ENCODE peak calls at places on chromosomes 2 and 18, in eight cellular contexts. Y is HAP-1; R is CD8-positive, alpha-beta T cell; A is BJ; J is CD4-positive, CD25-positive, alpha-beta regulatory T cell; M is breast epithelium; X is suprapubic skin; G is small intestine. L is an unnamed sample. For H3K27me3, the result is how much of the 10 kb centered on the place peaks cover.

GRCh38 chr2:105895995-105896764 is 151.5 kb downstream of the NCK2 start:
- DNase-seq in Y (no peak), R (peak), A (no peak), J (no peak), M (peak), X (no peak), G (no peak), L (no peak)

GRCh38 chr18:47996091-47996541 is 65.7 kb upstream of the SMAD2 start:
- DNase-seq in Y (peak), R (no peak), A (no peak), J (no peak), M (no peak), X (no peak), G (no peak), L (no peak)

GRCh38 chr18:22228930-22229329 is 59.5 kb downstream of the GATA6 start:
- DNase-seq in Y (no peak), R (no peak), A (no peak), J (no peak), M (no peak), X (no peak), G (no peak), L (no peak)

GRCh38 chr2:224847961-224848850 is 132.0 kb upstream of the CCDC195 start:
- DNase-seq in Y (no peak), R (no peak), A (no peak), J (no peak), M (peak), X (no peak), G (peak), L (peak)

GRCh38 chr2:47660167-47660566 is 122.8 kb upstream of the MSH6 start:
- DNase-seq in Y (no peak), R (no peak), A (no peak), J (no peak), M (no peak), X (no peak), G (no peak), L (no peak)

GRCh38 chr2:19541884-19542283 is 183.5 kb upstream of the OSR1 start:
- DNase-seq in Y (no peak), R (no peak), A (no peak), J (no peak), M (no peak), X (no peak), G (no peak), L (no peak)

GRCh38 chr18:55694291-55694690 is 106.3 kb upstream of the TCF4 start:
- DNase-seq in Y (no peak), R (no peak), A (no peak), J (no peak), M (no peak), X (no peak), G (no peak), L (no peak)

GRCh38 chr2:26455037-26455800 is 22.7 kb downstream of the OTOF start:
- DNase-seq in Y (no peak), R (no peak), A (no peak), J (no peak), M (no peak), X (no peak), G (no peak), L (no peak)

GRCh38 chr2:98454500-98455235 is 10.0 kb downstream of the INPP4A start:
- DNase-seq in Y (no peak), R (no peak), A (no peak), J (no peak), M (no peak), X (no peak), G (peak), L (peak)

GRCh38 chr2:50694798-50695197 is 337.1 kb downstream of the NRXN1 start:
- DNase-seq in Y (no peak), R (no peak), A (no peak), J (no peak), M (no peak), X (no peak), G (no peak), L (no peak)

GRCh38 chr2:164868563-164869419 is 27.2 kb upstream of the COBLL1 start:
- DNase-seq in Y (no peak), R (no peak), A (no peak), J (no peak), M (no peak), X (no peak), G (no peak), L (no peak)

GRCh38 chr2:195818521-195818920 is 161.5 kb downstream of the SLC39A10 start:
- DNase-seq in Y (no peak), R (no peak), A (peak), J (no peak), M (no peak), X (no peak), G (no peak), L (no peak)

GRCh38 chr2:10269291-10269690 is 33.4 kb upstream of the HPCAL1 start:
- DNase-seq in Y (no peak), R (no peak), A (no peak), J (no peak), M (no peak), X (no peak), G (no peak), L (no peak)

GRCh38 chr2:67340118-67341011 is 56.8 kb upstream of the ETAA1 start:
- DNase-seq in Y (no peak), R (no peak), A (no peak), J (no peak), M (no peak), X (no peak), G (no peak), L (no peak)

GRCh38 chr2:101305492-101306123 is 2.9 kb downstream of the RNF149 start:
- DNase-seq in Y (peak), R (no peak), A (no peak), J (no peak), M (no peak), X (no peak), G (peak), L (no peak)

GRCh38 chr2:106070181-106070580 is 123.9 kb downstream of the UXS1 start:
- DNase-seq in Y (no peak), R (no peak), A (no peak), J (no peak), M (no peak), X (no peak), G (no peak), L (peak)

GRCh38 chr2:28842042-28842441 is 28.1 kb downstream of the TRMT61B start:
- DNase-seq in Y (no peak), R (no peak), A (no peak), J (no peak), M (no peak), X (no peak), G (no peak), L (no peak)

GRCh38 chr2:232170391-232170790 is 208.2 kb upstream of the ALPP start:
- DNase-seq in Y (no peak), R (no peak), A (no peak), J (no peak), M (no peak), X (no peak), G (no peak), L (no peak)

GRCh38 chr2:170707821-170708795 is 7.0 kb upstream of the SP5 start:
- DNase-seq in Y (no peak), R (no peak), A (no peak), J (no peak), M (no peak), X (no peak), G (no peak), L (peak)

GRCh38 chr2:155747531-155747930 is 585.0 kb downstream of the NR4A2 start:
- DNase-seq in Y (no peak), R (no peak), A (no peak), J (no peak), M (no peak), X (no peak), G (no peak), L (no peak)

GRCh38 chr2:238097201-238097987 is 2.7 kb upstream of the ESPNL start:
- DNase-seq in Y (no peak), R (no peak), A (no peak), J (no peak), M (peak), X (peak), G (no peak), L (no peak)

GRCh38 chr2:63658176-63658968 is 69.6 kb downstream of the MDH1 start:
- DNase-seq in Y (no peak), R (no peak), A (no peak), J (no peak), M (no peak), X (no peak), G (no peak), L (no peak)

GRCh38 chr2:165725421-165725820 is 68.6 kb downstream of the GALNT3 start:
- DNase-seq in Y (no peak), R (no peak), A (peak), J (no peak), M (no peak), X (no peak), G (no peak), L (no peak)

GRCh38 chr2:54306561-54306960 is 50.5 kb upstream of the TSPYL6 start:
- DNase-seq in Y (no peak), R (no peak), A (no peak), J (no peak), M (no peak), X (no peak), G (no peak), L (no peak)

GRCh38 chr2:27833931-27834330 is 56.3 kb downstream of the RBKS start:
- DNase-seq in Y (no peak), R (no peak), A (no peak), J (no peak), M (no peak), X (no peak), G (no peak), L (no peak)

GRCh38 chr18:36187826-36188721 is 777 bp downstream of the MOCOS start:
- DNase-seq in Y (no peak), R (no peak), A (no peak), J (no peak), M (no peak), X (peak), G (peak), L (no peak)
- H3K27me3 ChIP-seq in Y (under half), R (under half), A (under half), J (under half), M (under half), X (under half), G (under half), L (under half)

GRCh38 chr18:62324355-62324828 is 718 bp upstream of the TNFRSF11A start:
- DNase-seq in Y (no peak), R (no peak), A (no peak), J (no peak), M (no peak), X (no peak), G (no peak), L (no peak)
- H3K27me3 ChIP-seq in Y (under half), R (under half), A (under half), J (under half), M (under half), X (under half), G (under half), L (under half)

GRCh38 chr18:33579868-33580205 is 1.8 kb downstream of the ASXL3 start:
- DNase-seq in Y (no peak), R (no peak), A (no peak), J (no peak), M (no peak), X (no peak), G (peak), L (no peak)
- H3K27me3 ChIP-seq in Y (half or more), R (under half), A (under half), J (under half), M (under half), X (under half), G (under half), L (under half)

GRCh38 chr2:784753-785152 is 107.5 kb upstream of the TMEM18 start:
- DNase-seq in Y (peak), R (no peak), A (no peak), J (no peak), M (no peak), X (no peak), G (no peak), L (no peak)
- H3K27me3 ChIP-seq in Y (under half), R (under half), A (under half), J (under half), M (under half), X (under half), G (under half), L (under half)

DNA sequence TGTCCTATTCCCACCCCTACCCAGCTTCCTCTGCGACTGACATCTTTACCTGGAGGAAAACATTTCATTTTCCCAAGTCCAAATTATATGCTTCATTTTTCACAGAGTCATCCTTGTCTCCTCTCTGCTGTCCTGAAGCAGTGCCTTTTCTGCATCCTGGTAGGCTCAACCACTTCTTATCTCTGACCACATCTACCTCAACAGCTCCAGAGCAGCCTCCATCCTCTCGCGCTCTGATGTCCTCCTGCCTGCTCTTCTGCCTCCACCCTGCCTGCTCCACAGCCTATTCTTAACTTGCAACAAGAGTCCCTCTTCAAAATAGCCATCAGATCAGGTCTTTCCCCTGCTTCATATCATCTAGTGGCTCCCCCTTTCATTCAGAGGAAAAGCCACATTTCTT is 457.1 kb downstream of the PARD3B start:
- DNase-seq in Y (no peak), R (no peak), A (no peak), J (no peak), M (no peak), X (no peak), G (no peak), L (no peak)
- H3K27me3 ChIP-seq in Y (under half), R (under half), A (under half), J (under half), M (under half), X (under half), G (under half), L (under half)

L was measured in lung.